ENCODE peak calls at places on chromosomes 12 and 14, in nine cellular contexts. N is H9, F is osteoblast, W is GM23248, I is mammary epithelial cell, H is astrocyte, Z is IMR-90, R is K562, C is Karpas-422. A is an unnamed sample.
A peak's percentile ranks its signal among the peaks of the same experiment; 100 is the strongest.

GRCh38 chr12:90481748-90482147 is 473.2 kb downstream of the CCER1 start:
- DNase-seq in Z (no peak), I (no peak), R (no peak), H (no peak), C (no peak), F (peak; percentile 15), N (no peak), W (no peak), A (no peak)

GRCh38 chr14:92649934-92650545 is 98.4 kb downstream of the LGMN start:
- DNase-seq in R (no peak), H (peak; percentile 75), F (peak; percentile 94), W (peak; percentile 85), Z (peak; percentile 92), I (peak; percentile 23), C (no peak), N (no peak), A (no peak)

GRCh38 chr14:29262979-29263378 is 496.4 kb downstream of the FOXG1 start:
- DNase-seq in W (peak; percentile 32), N (no peak), H (peak; percentile 46), Z (peak; percentile 20), C (no peak), F (no peak), R (no peak), I (no peak), A (no peak)

GRCh38 chr14:75249251-75249957 is 29.2 kb upstream of the FOS start:
- DNase-seq in I (no peak), F (peak; percentile 73), R (peak; percentile 52), C (peak; percentile 85), W (no peak), N (peak; percentile 46), Z (no peak), H (peak; percentile 34), A (no peak)

GRCh38 chr14:57979376-57980048 is 113.6 kb upstream of the SLC35F4 start:
- DNase-seq in C (no peak), F (no peak), H (no peak), W (no peak), N (no peak), I (no peak), R (no peak), Z (no peak), A (no peak)

GRCh38 chr14:23551266-23552028 is at the start of gene ZFHX2:
- DNase-seq in Z (peak; percentile 49), R (peak; percentile 73), I (peak; percentile 54), F (peak; percentile 92), C (peak; percentile 89), N (peak; percentile 95), H (peak; percentile 40), W (peak; percentile 65), A (peak; percentile 86)

GRCh38 chr12:20883288-20883687 is 72.8 kb downstream of the SLCO1B3 start:
- DNase-seq in N (no peak), C (no peak), R (no peak), I (no peak), Z (no peak), W (no peak), H (peak; percentile 29), F (no peak), A (no peak)

GRCh38 chr14:20327005-20327869 is 5.8 kb downstream of the CCNB1IP1 start:
- DNase-seq in F (no peak), N (no peak), W (peak; percentile 78), R (peak; percentile 72), C (peak; percentile 90), I (peak; percentile 50), H (peak; percentile 29), Z (peak; percentile 72), A (peak; percentile 74)

GRCh38 chr12:52531563-52532300 is 11.5 kb upstream of the KRT5 start:
- DNase-seq in H (no peak), I (no peak), W (no peak), R (no peak), C (peak; percentile 60), Z (no peak), N (no peak), F (no peak), A (no peak)

GRCh38 chr12:55642275-55643068 is 5.8 kb downstream of the OR10P1 start:
- DNase-seq in F (no peak), R (no peak), I (no peak), Z (no peak), N (no peak), H (no peak), C (peak; percentile 69), W (no peak), A (no peak)

GRCh38 chr12:120164293-120164692 is 30.2 kb downstream of the GCN1 start:
- DNase-seq in I (no peak), F (no peak), N (no peak), C (no peak), W (no peak), R (no peak), H (no peak), Z (no peak), A (no peak)

GRCh38 chr12:2298556-2299195 is 245.9 kb downstream of the CACNA1C start:
- DNase-seq in H (no peak), N (no peak), W (no peak), F (no peak), C (no peak), I (no peak), R (no peak), Z (no peak), A (no peak)

GRCh38 chr12:3054993-3055711 is 22.0 kb upstream of the TSPAN9 start:
- DNase-seq in I (no peak), W (no peak), H (no peak), R (no peak), N (no peak), C (no peak), F (peak; percentile 43), Z (no peak), A (no peak)

GRCh38 chr12:6639151-6639773 is 3.5 kb upstream of the LPAR5 start:
- DNase-seq in C (no peak), R (peak; percentile 82), I (no peak), Z (no peak), F (no peak), W (no peak), N (no peak), H (no peak), A (no peak)

GRCh38 chr14:77376380-77376770 is 519 bp downstream of the TMED8 start:
- DNase-seq in Z (no peak), R (peak; percentile 12), C (peak; percentile 78), I (no peak), N (peak; percentile 41), F (peak; percentile 60), W (peak; percentile 56), H (no peak), A (no peak)

GRCh38 chr14:70955543-70956480 is 48.6 kb downstream of the PCNX1 start:
- DNase-seq in Z (peak; percentile 26), F (peak; percentile 30), I (no peak), W (peak; percentile 64), R (peak; percentile 22), N (no peak), C (peak; percentile 77), H (no peak), A (peak; percentile 36)

GRCh38 chr14:67539116-67539515 is 6.0 kb downstream of the PLEKHH1 start:
- DNase-seq in C (no peak), Z (no peak), R (no peak), I (no peak), H (no peak), F (no peak), W (no peak), N (no peak), A (no peak)

GRCh38 chr12:125140918-125141573 is 75.8 kb downstream of the AACS start:
- DNase-seq in R (no peak), W (peak; percentile 92), C (no peak), N (no peak), F (peak; percentile 97), Z (peak; percentile 76), H (peak; percentile 78), I (peak; percentile 77), A (no peak)

GRCh38 chr12:11653215-11653753 is 3.8 kb downstream of the ETV6 start:
- DNase-seq in W (peak; percentile 23), C (no peak), F (no peak), N (no peak), Z (peak; percentile 43), R (peak; percentile 12), I (peak; percentile 23), H (no peak), A (no peak)

GRCh38 chr14:61673305-61673704 is 22.0 kb upstream of the HIF1A start:
- DNase-seq in I (no peak), C (no peak), H (no peak), Z (no peak), R (no peak), N (no peak), W (no peak), F (no peak), A (no peak)

GRCh38 chr14:31937730-31938346 is 139.3 kb upstream of the ARHGAP5 start:
- DNase-seq in R (peak; percentile 79), H (peak; percentile 82), F (no peak), N (no peak), I (peak; percentile 99), C (peak; percentile 56), W (peak; percentile 95), Z (peak; percentile 86), A (peak; percentile 83)

GRCh38 chr14:23660290-23661226 is 24.4 kb downstream of the DHRS2 start:
- DNase-seq in Z (no peak), I (no peak), F (no peak), C (no peak), W (no peak), N (peak; percentile 19), H (no peak), R (no peak), A (no peak)

GRCh38 chr12:98838282-98838681 is 193.2 kb downstream of the APAF1 start:
- DNase-seq in F (peak; percentile 8), I (no peak), N (no peak), C (no peak), W (peak; percentile 22), Z (peak; percentile 2), H (peak; percentile 6), R (no peak), A (no peak)

GRCh38 chr12:110560048-110560447 is 23.1 kb downstream of the PPTC7 start:
- DNase-seq in Z (no peak), F (no peak), N (no peak), W (no peak), C (no peak), H (no peak), R (no peak), I (no peak), A (no peak)
- H3K4me1 ChIP-seq in Z (peaks cover 8% of the 10 kb centered on the region), F (peaks cover 33% of the 10 kb centered on the region), N (no peaks in the 10 kb centered on the region), W (peaks cover 48% of the 10 kb centered on the region), C (peaks cover 55% of the 10 kb centered on the region), H (peaks cover 23% of the 10 kb centered on the region), R (peaks cover 17% of the 10 kb centered on the region), I (peaks cover 34% of the 10 kb centered on the region), A (peaks cover 12% of the 10 kb centered on the region)

GRCh38 chr14:37585971-37586759 is 8.9 kb downstream of the FOXA1 start:
- DNase-seq in I (no peak), Z (no peak), H (no peak), W (no peak), N (no peak), C (no peak), F (peak; percentile 51), R (no peak), A (no peak)
- H3K4me2 ChIP-seq in I (no peak overlapping the region), Z (no peak overlapping the region), H (no peak overlapping the region), W (no peak overlapping the region), N (no peak overlapping the region), C (no peak overlapping the region), F (no peak overlapping the region), R (no peak overlapping the region), A (peak overlapping the region; percentile 87)

GRCh38 chr12:112124918-112125249 is 476 bp upstream of the TRAFD1 start:
- DNase-seq in H (no peak), I (no peak), R (no peak), W (no peak), C (no peak), Z (no peak), F (peak; percentile 68), N (no peak), A (no peak)
- H2AFZ ChIP-seq in H (no peak overlapping the region), I (no peak overlapping the region), R (peak overlapping the region; percentile 61), W (peak overlapping the region; percentile 3), C (peak overlapping the region; percentile 56), Z (no peak overlapping the region), F (no peak overlapping the region), N (no peak overlapping the region), A (no peak overlapping the region)

GRCh38 chr14:22523283-22523682 is 65.7 kb downstream of the DAD1 start:
- DNase-seq in H (peak; percentile 62), I (no peak), C (no peak), F (no peak), W (no peak), R (no peak), Z (no peak), N (no peak), A (no peak)
- H3K4me1 ChIP-seq in H (peaks cover 22% of the 10 kb centered on the region), I (peaks cover 14% of the 10 kb centered on the region), C (peaks cover 56% of the 10 kb centered on the region), F (peaks cover 7% of the 10 kb centered on the region), W (peaks cover 30% of the 10 kb centered on the region), R (peaks cover 14% of the 10 kb centered on the region), Z (peaks cover 11% of the 10 kb centered on the region), N (no peaks in the 10 kb centered on the region), A (peaks cover 26% of the 10 kb centered on the region)

A was measured in hepatocyte.